ENCODE peak calls at places on chromosomes 7 and 10, in four cellular contexts. G, D, R and A are unnamed samples.

GRCh38 chr10:24432478-24433416 is 223.8 kb downstream of the KIAA1217 start:
- DNase-seq in D (no peak), R (no peak), G (no peak), A (no peak)

GRCh38 chr7:1408466-1408865 is 50.8 kb downstream of the MICALL2 start:
- DNase-seq in G (no peak), R (no peak), D (no peak), A (no peak)

GRCh38 chr7:104175336-104175984 is 32.4 kb downstream of the ORC5 start:
- DNase-seq in D (no peak), R (no peak), G (no peak), A (no peak)

GRCh38 chr7:15308831-15309230 is 253.0 kb downstream of the AGMO start:
- DNase-seq in D (no peak), G (no peak), R (no peak), A (no peak)

GRCh38 chr10:69506487-69506833 is 55.2 kb downstream of the TSPAN15 start:
- DNase-seq in R (no peak), D (no peak), G (peak; percentile 77), A (no peak)

GRCh38 chr7:86947956-86948355 is 111.5 kb downstream of the ELAPOR2 start:
- DNase-seq in G (no peak), D (no peak), R (no peak), A (no peak)

GRCh38 chr7:23469150-23469960 is 936 bp downstream of the IGF2BP3 start:
- DNase-seq in D (no peak), R (peak; percentile 76), G (peak; percentile 60), A (no peak)

GRCh38 chr7:80622531-80622930 is 15.9 kb upstream of the CD36 start:
- DNase-seq in D (no peak), G (no peak), R (no peak), A (no peak)

GRCh38 chr10:97647556-97647955 is 7.1 kb downstream of the PI4K2A start:
- DNase-seq in R (no peak), D (no peak), G (no peak), A (no peak)

GRCh38 chr10:78251041-78251434 is 217.4 kb downstream of the RPS24 start:
- DNase-seq in R (no peak), G (no peak), D (no peak), A (no peak)

GRCh38 chr7:17677408-17677807 is 262.9 kb downstream of the SNX13 start:
- DNase-seq in R (no peak), G (no peak), D (no peak), A (no peak)

GRCh38 chr10:122010405-122011050 is 21.6 kb downstream of the TACC2 start:
- DNase-seq in D (no peak), R (no peak), G (no peak), A (no peak)

GRCh38 chr7:81960026-81960425 is 190.2 kb upstream of the HGF start:
- DNase-seq in R (no peak), G (no peak), D (no peak), A (no peak)

DNA sequence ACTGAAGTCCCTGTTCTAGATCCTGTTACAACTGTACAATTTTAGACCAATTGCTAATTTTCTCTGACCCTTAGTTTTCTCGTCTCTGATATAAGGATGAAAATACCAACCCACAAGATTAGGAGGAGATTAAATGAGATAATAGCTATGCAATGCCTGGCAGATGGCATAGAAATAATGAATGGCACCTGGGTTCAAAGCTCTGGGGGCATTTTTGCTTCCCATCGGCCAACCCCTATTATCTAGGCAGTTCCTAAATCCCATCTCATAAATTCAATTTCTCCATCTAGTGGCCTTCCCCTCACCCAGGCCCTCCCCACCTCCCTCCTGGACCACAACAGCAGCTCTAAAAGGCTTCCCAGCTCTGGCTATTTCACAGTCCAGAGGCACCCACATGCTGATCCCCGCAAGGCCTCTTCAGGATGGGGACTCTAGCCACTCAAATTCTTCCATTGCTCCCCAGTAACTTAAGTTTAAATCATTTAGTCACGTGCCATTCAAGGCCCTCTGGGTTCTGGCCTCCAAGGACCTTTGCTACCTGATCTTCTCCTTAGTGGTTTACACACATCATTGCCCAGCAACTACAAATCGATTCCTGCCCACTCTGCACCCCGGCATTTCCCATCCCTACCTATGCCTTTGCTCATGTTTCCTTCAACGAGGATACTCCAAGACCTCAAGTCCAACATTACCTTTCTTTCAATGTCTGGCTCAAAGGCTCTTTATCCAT is 202.4 kb upstream of the KLF14 start:
- DNase-seq in G (peak; percentile 66), D (no peak), R (no peak), A (no peak)
- TF ChIP-seq POLR2AphosphoS5 in G (no peak), D (no peak), R (no peak), A (no peak)

GRCh38 chr7:135924302-135924701 is 52.9 kb downstream of the MTPN start:
- DNase-seq in D (no peak), G (peak; percentile 50), R (no peak), A (no peak)
- TF ChIP-seq CTCF in D (no peak), G (no peak), R (no peak), A (no peak)

DNA sequence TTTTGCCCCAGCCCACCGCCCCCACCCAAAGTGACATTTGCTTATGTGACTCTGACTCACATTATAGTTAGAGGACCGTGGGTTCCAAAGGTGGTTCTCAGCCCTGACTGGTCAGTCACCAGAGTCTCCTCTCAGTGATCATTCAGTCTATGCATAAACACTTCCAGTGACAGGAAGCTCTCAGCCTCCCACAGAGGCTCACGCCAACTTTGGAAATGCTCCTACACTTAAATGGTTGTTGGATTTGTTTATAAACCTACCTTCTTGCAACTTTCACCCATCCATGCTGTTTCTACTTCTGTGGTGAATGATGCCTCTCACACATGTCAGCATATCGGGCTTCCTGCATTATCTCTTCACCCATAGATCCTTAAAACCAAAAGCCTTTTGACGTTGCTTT is 46.4 kb upstream of the FGL2 start:
- DNase-seq in G (no peak), R (no peak), D (no peak), A (no peak)
- TF ChIP-seq POLR2A in G (no peak), R (no peak), D (no peak), A (no peak)

DNA sequence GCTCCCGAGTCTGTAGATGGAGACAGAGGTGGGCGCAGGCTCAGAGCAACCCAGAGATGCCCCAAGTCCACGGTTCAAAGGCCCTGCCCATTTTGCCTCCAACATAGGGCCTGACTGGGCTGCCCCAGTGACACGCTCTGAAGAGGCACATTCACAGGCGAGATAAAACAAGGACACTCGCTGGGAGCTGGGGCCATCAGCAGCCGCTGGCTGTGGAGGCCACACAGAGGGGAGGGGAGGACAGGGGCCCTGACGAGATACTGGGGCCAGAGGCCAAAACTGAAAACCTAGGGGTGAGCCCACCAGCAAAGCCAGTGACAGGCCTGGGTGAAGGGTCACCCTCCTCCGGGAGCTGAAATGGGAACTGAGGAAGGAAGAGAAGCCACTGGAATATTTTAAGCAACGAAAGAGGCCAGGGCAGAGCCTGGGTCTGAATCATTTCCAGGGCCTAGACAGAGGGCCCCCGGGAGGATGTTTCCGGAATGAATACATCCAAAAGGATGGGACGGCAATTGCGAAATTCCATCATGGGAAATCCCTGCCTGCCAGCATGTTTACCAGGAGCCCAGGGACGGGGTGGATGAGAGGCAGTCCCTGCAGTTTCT is 28.8 kb upstream of the HSPA12A start:
- DNase-seq in R (no peak), G (no peak), D (peak; percentile 28), A (no peak)
- TF ChIP-seq POLR2AphosphoS5 in R (no peak), G (peak; percentile 34), D (peak; percentile 32), A (no peak)

DNA sequence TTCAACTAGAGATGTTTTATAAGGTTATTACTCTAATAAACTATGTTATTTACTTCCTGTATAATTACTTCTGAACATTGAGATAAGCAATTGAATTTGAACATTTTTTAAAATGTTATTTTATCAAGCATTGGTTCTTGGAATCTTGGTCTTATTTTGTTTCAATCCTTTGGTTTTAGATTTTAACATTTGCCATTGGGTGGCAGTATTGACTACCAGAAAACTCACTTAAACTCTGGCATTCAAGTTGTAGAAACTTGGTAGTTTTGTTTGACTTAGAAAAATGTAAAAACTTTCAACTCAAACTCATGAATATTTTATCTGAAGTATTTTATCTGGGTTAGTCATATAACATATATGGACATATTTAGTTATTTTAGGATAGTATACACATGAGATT is 48.1 kb downstream of the ATRNL1 start:
- DNase-seq in D (no peak), G (no peak), R (no peak), A (no peak)
- TF ChIP-seq CTCF in D (no peak), G (no peak), R (peak; percentile 28), A (no peak)